ENCODE peak calls at places on chromosomes 11 and 22, in four cellular contexts. Q is IMR-90, L is H1, Z is mesenchymal stem cell. J is an unnamed sample.

GRCh38 chr11:75191330-75191717 is 40.4 kb downstream of the SLCO2B1 start:
- DNase-seq in Q (no peak), L (no peak), Z (peak; percentile 49), J (peak; percentile 42)

GRCh38 chr11:34565417-34566208 is 52.0 kb upstream of the ELF5 start:
- DNase-seq in Q (no peak), L (peak; percentile 17), Z (no peak), J (no peak)

GRCh38 chr11:69533296-69534165 is 52.1 kb downstream of the LINC01488 start:
- DNase-seq in Q (no peak), L (no peak), Z (no peak), J (no peak)

GRCh38 chr11:46377831-46378230 is 3.6 kb upstream of the MDK start:
- DNase-seq in Q (no peak), L (no peak), Z (no peak), J (no peak)

GRCh38 chr11:61959026-61959608 is 8.3 kb downstream of the FTH1 start:
- DNase-seq in Q (no peak), L (no peak), Z (no peak), J (no peak)

GRCh38 chr22:17601031-17601430 is 27.5 kb downstream of the ATP6V1E1 start:
- DNase-seq in Q (no peak), L (no peak), Z (no peak), J (no peak)

GRCh38 chr11:102279641-102280170 is 37.6 kb upstream of the BIRC3 start:
- DNase-seq in Q (peak; percentile 84), L (no peak), Z (peak; percentile 28), J (no peak)

GRCh38 chr11:78392854-78393253 is 24.8 kb downstream of the GAB2 start:
- DNase-seq in Q (no peak), L (no peak), Z (no peak), J (no peak)

GRCh38 chr11:83285131-83285770 is 916 bp downstream of the CCDC90B start:
- DNase-seq in Q (no peak), L (no peak), Z (no peak), J (no peak)
- H3K23ac ChIP-seq in Q (peak overlapping the region; percentile 94), L (no peak overlapping the region), Z (no peak overlapping the region), J (peak overlapping the region; percentile 29)

DNA sequence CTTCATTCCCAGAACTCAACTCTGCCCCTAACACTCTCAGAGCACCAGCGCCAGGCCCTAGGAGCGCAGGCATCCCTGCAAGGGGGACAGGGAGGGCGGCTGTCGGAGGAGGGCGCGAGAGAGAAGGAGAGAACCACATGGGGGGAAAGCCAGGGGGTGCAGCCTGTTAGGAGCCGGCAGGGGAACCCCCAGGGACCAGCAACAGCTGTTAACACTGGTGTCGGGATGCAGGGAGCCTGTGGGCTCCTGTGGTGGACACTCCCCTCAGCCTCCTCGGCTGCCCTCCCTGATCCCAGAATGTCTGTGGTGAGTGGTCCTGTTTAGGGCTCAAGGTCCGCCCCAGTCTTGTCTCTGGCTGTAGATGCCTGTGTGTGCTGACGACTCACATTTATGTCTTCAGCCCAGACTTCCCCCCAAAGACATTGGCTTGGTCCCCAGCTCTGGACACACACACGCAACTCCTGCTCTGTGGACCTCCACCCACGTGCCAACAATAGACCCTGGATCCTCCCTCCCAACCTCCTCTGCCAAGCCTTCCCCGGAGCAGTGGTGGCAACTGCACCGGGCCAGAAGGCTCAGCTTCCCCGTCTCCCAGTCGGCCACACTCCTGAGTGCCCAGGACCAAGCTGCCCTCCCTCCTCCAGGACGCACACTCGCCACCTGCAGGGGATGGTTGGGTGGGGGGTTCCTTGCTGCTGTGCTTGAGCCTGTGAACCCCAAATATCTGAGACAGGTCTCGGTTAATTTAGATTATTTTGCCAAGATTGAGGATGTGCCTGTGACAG is 817 bp upstream of the IFITM5 start:
- DNase-seq in Q (peak; percentile 28), L (no peak), Z (no peak), J (no peak)
- H3K23ac ChIP-seq in Q (peak overlapping the region; percentile 16), L (no peak overlapping the region), Z (no peak overlapping the region), J (no peak overlapping the region)

GRCh38 chr22:32735516-32735915 is 66.0 kb upstream of the TIMP3 start:
- DNase-seq in Q (no peak), L (no peak), Z (no peak), J (no peak)
- H3K23ac ChIP-seq in Q (no peak overlapping the region), L (no peak overlapping the region), Z (no peak overlapping the region), J (no peak overlapping the region)

DNA sequence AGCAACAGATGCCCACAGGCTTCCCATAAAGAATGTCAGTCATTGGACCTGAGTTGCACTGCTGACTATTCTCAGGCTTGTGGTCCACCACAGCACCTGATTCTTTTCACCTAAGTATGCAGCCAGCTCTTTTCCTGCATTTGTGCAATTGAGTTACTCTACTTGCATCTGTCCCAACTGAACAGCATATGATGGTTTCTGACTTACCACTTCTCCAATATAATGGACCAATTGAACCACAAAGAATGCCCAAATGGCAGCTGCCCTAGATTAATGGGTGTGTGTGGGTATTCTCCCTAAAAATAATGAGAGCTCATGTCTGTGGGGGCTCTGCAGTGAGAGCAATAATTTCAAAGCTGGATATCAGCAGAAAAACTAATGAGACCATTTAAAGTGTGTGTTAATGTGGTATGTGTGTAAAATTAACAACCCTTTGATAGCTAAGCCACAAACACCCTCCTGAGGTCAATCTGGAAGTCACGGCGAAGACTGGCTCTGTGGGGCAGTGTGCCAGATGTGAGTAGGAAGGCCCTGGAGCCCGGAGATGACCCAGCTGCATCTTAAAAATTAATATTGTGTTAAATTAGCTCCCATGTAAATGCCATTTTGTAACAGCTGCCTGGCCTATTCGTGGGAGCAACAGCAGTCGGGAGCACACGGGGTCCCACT is 43.8 kb downstream of the SC5D start:
- DNase-seq in Q (no peak), L (no peak), Z (no peak), J (no peak)
- H3K23ac ChIP-seq in Q (no peak overlapping the region), L (no peak overlapping the region), Z (no peak overlapping the region), J (no peak overlapping the region)

GRCh38 chr22:19150482-19151328 is 613 bp upstream of the GSC2 start:
- DNase-seq in Q (no peak), L (no peak), Z (no peak), J (no peak)
- H3K23ac ChIP-seq in Q (no peak overlapping the region), L (no peak overlapping the region), Z (no peak overlapping the region), J (peak overlapping the region; percentile 93)

DNA sequence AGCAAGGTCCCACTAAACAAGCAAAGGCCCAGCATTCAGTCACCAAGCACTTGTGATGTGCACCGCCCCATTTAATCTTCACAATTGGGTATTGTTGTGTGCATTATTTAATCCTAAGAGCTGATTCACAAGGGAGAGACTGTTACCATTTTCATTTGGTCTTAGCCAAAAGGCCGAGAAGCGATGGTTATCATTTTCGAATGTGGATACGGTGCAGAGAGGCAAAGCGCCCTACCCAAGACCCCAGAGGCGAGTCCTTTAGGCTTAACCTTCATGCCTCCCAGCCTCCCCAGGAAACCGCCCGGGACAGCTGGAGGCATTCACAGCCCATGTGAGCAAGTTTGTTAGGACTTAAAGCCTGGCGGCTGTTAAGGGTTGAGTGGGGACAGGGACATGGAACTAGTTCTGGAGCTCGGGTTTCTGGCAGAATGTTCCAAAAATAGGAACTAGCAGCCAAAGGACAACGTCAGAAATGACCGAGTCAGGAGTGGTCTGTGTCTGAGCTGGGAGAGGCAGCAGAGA is 13.0 kb upstream of the UPK3A start:
- DNase-seq in Q (no peak), L (no peak), Z (peak; percentile 48), J (no peak)
- H3K23ac ChIP-seq in Q (no peak overlapping the region), L (no peak overlapping the region), Z (no peak overlapping the region), J (no peak overlapping the region)

DNA sequence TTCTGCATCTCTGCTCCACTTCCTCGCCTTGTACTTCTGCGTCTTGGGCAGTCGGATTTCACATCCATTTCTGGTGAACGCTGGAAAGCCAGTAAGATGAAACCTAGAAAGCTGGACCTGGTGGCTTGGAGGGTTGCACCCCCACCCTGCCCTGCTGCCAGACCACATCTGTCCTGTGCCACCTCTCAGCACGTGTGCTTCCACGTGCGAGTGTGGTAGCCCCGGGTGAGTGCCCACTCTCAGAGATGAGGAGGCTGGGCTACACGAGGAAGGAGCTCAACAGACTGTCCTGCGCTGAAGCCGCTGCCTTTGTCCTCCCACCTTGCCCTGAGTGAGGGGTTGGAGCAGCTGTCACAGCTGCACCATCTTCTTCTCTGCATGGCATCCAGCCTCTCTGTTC is 77.5 kb downstream of the NTM start:
- DNase-seq in Q (no peak), L (no peak), Z (no peak), J (no peak)
- H3K23ac ChIP-seq in Q (no peak overlapping the region), L (no peak overlapping the region), Z (no peak overlapping the region), J (no peak overlapping the region)

DNA sequence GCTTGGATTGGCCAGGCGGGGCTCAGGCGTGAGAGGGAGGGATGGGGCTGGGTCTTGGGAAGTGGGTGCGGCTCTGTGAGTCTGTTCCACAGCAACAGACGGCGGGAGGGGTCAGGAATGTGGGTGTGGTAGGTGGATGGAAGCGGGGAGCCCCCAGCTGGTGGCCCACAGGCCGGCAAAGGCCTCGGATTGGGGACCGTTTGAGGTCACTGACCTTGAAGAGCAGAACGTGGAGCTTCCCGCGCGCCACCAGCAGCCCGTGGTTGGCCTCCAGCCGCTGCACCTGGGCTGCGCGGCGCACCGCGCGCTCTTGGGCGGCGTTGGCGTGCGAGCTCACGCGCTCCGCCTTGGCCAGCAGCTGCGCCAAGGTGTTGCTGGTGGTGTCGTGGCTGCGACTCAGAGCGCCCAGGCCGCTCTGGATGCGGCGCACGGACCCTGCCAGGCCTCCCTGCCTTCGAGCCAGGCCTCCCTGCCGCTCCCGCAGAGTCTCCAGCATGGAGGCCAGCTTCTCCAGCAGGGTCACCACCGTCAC is 356 bp downstream of the CAVIN3 start:
- DNase-seq in Q (peak; percentile 91), L (no peak), Z (peak; percentile 91), J (peak; percentile 71)
- H3K23ac ChIP-seq in Q (peak overlapping the region; percentile 69), L (no peak overlapping the region), Z (no peak overlapping the region), J (peak overlapping the region; percentile 99)

J was measured in neuronal stem cell.